ENCODE peak calls at places on chromosomes 16 and 17, in nine cellular contexts. D is AG08396; R is NB4; I is HCT116; U is activated CD4-positive, alpha-beta T cell treated with anti-CD3 and anti-CD28 coated beads, Interleukin-2, amount 50 U/mL, for 1 hour; M is stimulated activated naive CD4-positive, alpha-beta T cell treated with Interleukin-2 at 50 U/mL for 16 hours; G is CD14-positive monocyte; T is NCI-H1092 treated with DMSO at 0.1 percent for 48 hours; W is activated effector memory CD4-positive, alpha-beta T cell treated with Interleukin-2 at 50 U/mL for 16 hours. K is an unnamed sample.

GRCh38 chr16:64182985-64183384 is 938.9 kb downstream of the CDH11 start:
- DNase-seq in D (no peak), R (no peak), I (no peak), U (no peak), M (no peak), G (no peak), T (no peak), W (no peak), K (no peak)

GRCh38 chr17:17922198-17922901 is 49.9 kb downstream of the TOM1L2 start:
- DNase-seq in D (no peak), R (no peak), I (no peak), U (no peak), M (no peak), G (no peak), T (no peak), W (no peak), K (no peak)

GRCh38 chr17:57370583-57370982 is 114.3 kb downstream of the MSI2 start:
- DNase-seq in D (no peak), R (no peak), I (no peak), U (no peak), M (no peak), G (no peak), T (no peak), W (no peak), K (no peak)

GRCh38 chr16:87131996-87132345 is 185.2 kb downstream of the C16orf95 start:
- DNase-seq in D (no peak), R (no peak), I (no peak), U (no peak), M (no peak), G (no peak), T (peak; percentile 24), W (no peak), K (no peak)

GRCh38 chr17:78675316-78675616 is 98.1 kb upstream of the DNAH17 start:
- DNase-seq in D (no peak), R (no peak), I (no peak), U (no peak), M (no peak), G (no peak), T (no peak), W (no peak), K (no peak)

GRCh38 chr16:23679274-23679985 is 741 bp downstream of the PLK1 start:
- DNase-seq in D (peak; percentile 48), R (peak; percentile 87), I (no peak), U (no peak), M (no peak), G (peak; percentile 57), T (peak; percentile 17), W (no peak), K (no peak)

GRCh38 chr16:676565-677297 is 1.3 kb downstream of the RHBDL1 start:
- DNase-seq in D (no peak), R (no peak), I (no peak), U (peak; percentile 59), M (no peak), G (no peak), T (no peak), W (peak; percentile 41), K (no peak)

GRCh38 chr16:56606688-56607618 is 1.4 kb upstream of the MT2A start:
- DNase-seq in D (peak; percentile 87), R (peak; percentile 46), I (peak; percentile 75), U (no peak), M (no peak), G (no peak), T (peak; percentile 35), W (no peak), K (no peak)

GRCh38 chr16:89154390-89155183 is 17.0 kb upstream of the CDH15 start:
- DNase-seq in D (no peak), R (no peak), I (no peak), U (no peak), M (no peak), G (no peak), T (no peak), W (no peak), K (no peak)

GRCh38 chr17:78747479-78747878 is 34.6 kb downstream of the CYTH1 start:
- DNase-seq in D (no peak), R (no peak), I (no peak), U (no peak), M (no peak), G (no peak), T (no peak), W (no peak), K (no peak)

GRCh38 chr17:82283208-82283749 is 9.8 kb upstream of the CSNK1D start:
- DNase-seq in D (peak; percentile 72), R (peak; percentile 89), I (no peak), U (no peak), M (peak; percentile 69), G (peak; percentile 88), T (peak; percentile 15), W (no peak), K (no peak)

GRCh38 chr16:7579454-7579853 is 246.8 kb downstream of the RBFOX1 start:
- DNase-seq in D (no peak), R (no peak), I (no peak), U (no peak), M (no peak), G (no peak), T (no peak), W (no peak), K (no peak)

GRCh38 chr16:56332464-56333079 is 92.8 kb downstream of the AMFR start:
- DNase-seq in D (peak; percentile 71), R (peak; percentile 42), I (peak; percentile 65), U (no peak), M (no peak), G (no peak), T (no peak), W (no peak), K (no peak)

GRCh38 chr17:70098030-70098429 is 23.0 kb downstream of the KCNJ16 start:
- DNase-seq in D (no peak), R (no peak), I (no peak), U (no peak), M (no peak), G (no peak), T (no peak), W (no peak), K (no peak)

GRCh38 chr17:46977348-46977747 is 1.7 kb downstream of the RPRML start:
- DNase-seq in D (no peak), R (peak; percentile 63), I (no peak), U (no peak), M (no peak), G (no peak), T (no peak), W (no peak), K (no peak)

GRCh38 chr16:57473176-57473840 is 10.8 kb downstream of the POLR2C start:
- DNase-seq in D (no peak), R (no peak), I (no peak), U (no peak), M (no peak), G (no peak), T (no peak), W (no peak), K (no peak)

GRCh38 chr17:42639484-42640474 is 19.3 kb upstream of the TUBG2 start:
- DNase-seq in D (no peak), R (peak; percentile 26), I (no peak), U (no peak), M (no peak), G (no peak), T (no peak), W (no peak), K (no peak)

GRCh38 chr17:58487589-58488427 is at the start of gene HSF5:
- DNase-seq in D (no peak), R (no peak), I (no peak), U (peak; percentile 68), M (peak; percentile 67), G (peak; percentile 56), T (no peak), W (peak; percentile 68), K (peak; percentile 67)

GRCh38 chr16:76976756-76977155 is 214.2 kb upstream of the MON1B start:
- DNase-seq in D (no peak), R (no peak), I (no peak), U (no peak), M (no peak), G (no peak), T (no peak), W (no peak), K (no peak)

GRCh38 chr16:66028505-66029216 is 337.8 kb upstream of the CDH5 start:
- DNase-seq in D (peak; percentile 79), R (no peak), I (no peak), U (no peak), M (no peak), G (no peak), T (no peak), W (no peak), K (no peak)

GRCh38 chr17:28390123-28390522 is 15.9 kb downstream of the SLC46A1 start:
- DNase-seq in D (no peak), R (no peak), I (no peak), U (no peak), M (no peak), G (no peak), T (no peak), W (no peak), K (no peak)

GRCh38 chr17:15405016-15405415 is 62.4 kb downstream of the CDRT4 start:
- DNase-seq in D (no peak), R (no peak), I (no peak), U (no peak), M (no peak), G (no peak), T (no peak), W (no peak), K (no peak)

GRCh38 chr17:16297367-16298139 is 55.7 kb downstream of the CENPV start:
- DNase-seq in D (no peak), R (no peak), I (no peak), U (no peak), M (no peak), G (no peak), T (no peak), W (no peak), K (no peak)

GRCh38 chr17:61575352-61575975 is 15.6 kb downstream of the NACA2 start:
- DNase-seq in D (no peak), R (no peak), I (no peak), U (no peak), M (no peak), G (no peak), T (no peak), W (no peak), K (no peak)

GRCh38 chr16:28882476-28883180 is 4.3 kb downstream of the ATP2A1 start:
- DNase-seq in D (no peak), R (no peak), I (no peak), U (no peak), M (no peak), G (no peak), T (no peak), W (no peak), K (no peak)

GRCh38 chr16:723695-724094 is 2.5 kb downstream of the CCDC78 start:
- DNase-seq in D (no peak), R (no peak), I (no peak), U (no peak), M (no peak), G (no peak), T (no peak), W (no peak), K (no peak)

GRCh38 chr17:39365252-39365651 is 36.2 kb downstream of the FBXL20 start:
- DNase-seq in D (peak; percentile 44), R (peak; percentile 15), I (no peak), U (no peak), M (no peak), G (no peak), T (no peak), W (no peak), K (no peak)

GRCh38 chr17:27849474-27850185 is 43.5 kb downstream of the LYRM9 start:
- DNase-seq in D (no peak), R (no peak), I (no peak), U (no peak), M (no peak), G (no peak), T (peak; percentile 21), W (no peak), K (no peak)

GRCh38 chr16:51430716-51431369 is 279.8 kb upstream of the SALL1 start:
- DNase-seq in D (no peak), R (no peak), I (no peak), U (no peak), M (no peak), G (no peak), T (no peak), W (no peak), K (no peak)

GRCh38 chr17:60535382-60536279 is 9.6 kb upstream of the APPBP2 start:
- DNase-seq in D (peak; percentile 86), R (no peak), I (no peak), U (no peak), M (no peak), G (no peak), T (no peak), W (no peak), K (no peak)

GRCh38 chr17:80955673-80956306 is 35.9 kb upstream of the CHMP6 start:
- DNase-seq in D (no peak), R (no peak), I (no peak), U (no peak), M (no peak), G (peak; percentile 28), T (no peak), W (no peak), K (no peak)

K was measured in activated T-helper 2 cell treated with anti-CD3 and anti-CD28 coated beads, Interferon-gamma antibody, Interleukin-2, Interleukin-4, amounts not matched to agents 10 μg/mL and 5 μg/mL and 100 μg/mL, durations not matched to agents 14 hours and 24 hours and 36 hours.